ENCODE peak calls at places on chromosome 12, in six cellular contexts. One of them, this sample, is unnamed. For H3K4me1 and H3K9me3, the result is how much of the 10 kb centered on the place peaks cover.

GRCh38 chr12:68595246-68595645 is 15.5 kb upstream of the RAP1B start:
- DNase-seq in CD4-positive, CD25-positive, alpha-beta regulatory T cell: no peak
- DNase-seq in A549: no peak
- DNase-seq in small intestine: no peak
- DNase-seq in uterus: no peak
- DNase-seq in vagina: no peak
- DNase-seq in this sample: no peak

GRCh38 chr12:48969847-48970701 is 1.5 kb downstream of the WNT10B start:
- DNase-seq in CD4-positive, CD25-positive, alpha-beta regulatory T cell: peak
- DNase-seq in A549: no peak
- DNase-seq in small intestine: no peak
- DNase-seq in uterus: no peak
- DNase-seq in vagina: no peak
- DNase-seq in this sample: peak

GRCh38 chr12:125530876-125531275 is 465.6 kb downstream of the AACS start:
- DNase-seq in CD4-positive, CD25-positive, alpha-beta regulatory T cell: no peak
- DNase-seq in A549: no peak
- DNase-seq in small intestine: no peak
- DNase-seq in uterus: no peak
- DNase-seq in vagina: no peak
- DNase-seq in this sample: no peak

GRCh38 chr12:128747441-128747840 is 76.3 kb downstream of the SLC15A4 start:
- DNase-seq in CD4-positive, CD25-positive, alpha-beta regulatory T cell: no peak
- DNase-seq in A549: no peak
- DNase-seq in small intestine: no peak
- DNase-seq in uterus: no peak
- DNase-seq in vagina: no peak
- DNase-seq in this sample: no peak

GRCh38 chr12:9325513-9325912 is 117.3 kb upstream of the PZP start:
- DNase-seq in CD4-positive, CD25-positive, alpha-beta regulatory T cell: no peak
- DNase-seq in A549: no peak
- DNase-seq in small intestine: no peak
- DNase-seq in uterus: no peak
- DNase-seq in vagina: no peak
- DNase-seq in this sample: no peak

GRCh38 chr12:32305163-32305562 is 94.2 kb upstream of the FGD4 start:
- DNase-seq in CD4-positive, CD25-positive, alpha-beta regulatory T cell: peak
- DNase-seq in A549: peak
- DNase-seq in small intestine: peak
- DNase-seq in uterus: no peak
- DNase-seq in vagina: no peak
- DNase-seq in this sample: peak

GRCh38 chr12:70876952-70877351 is 43.6 kb downstream of the PTPRR start:
- DNase-seq in CD4-positive, CD25-positive, alpha-beta regulatory T cell: no peak
- DNase-seq in A549: no peak
- DNase-seq in small intestine: peak
- DNase-seq in uterus: no peak
- DNase-seq in vagina: no peak
- DNase-seq in this sample: no peak

GRCh38 chr12:3200032-3200617 is 122.9 kb downstream of the TSPAN9 start:
- DNase-seq in CD4-positive, CD25-positive, alpha-beta regulatory T cell: peak
- DNase-seq in A549: peak
- DNase-seq in small intestine: peak
- DNase-seq in uterus: no peak
- DNase-seq in vagina: no peak
- DNase-seq in this sample: no peak

GRCh38 chr12:82682851-82683261 is 3.9 kb upstream of the TMTC2 start:
- DNase-seq in CD4-positive, CD25-positive, alpha-beta regulatory T cell: no peak
- DNase-seq in A549: peak
- DNase-seq in small intestine: no peak
- DNase-seq in uterus: no peak
- DNase-seq in vagina: no peak
- DNase-seq in this sample: no peak

GRCh38 chr12:45590646-45591045 is 138.9 kb upstream of the ARID2 start:
- DNase-seq in CD4-positive, CD25-positive, alpha-beta regulatory T cell: no peak
- DNase-seq in A549: no peak
- DNase-seq in small intestine: no peak
- DNase-seq in uterus: no peak
- DNase-seq in vagina: no peak
- DNase-seq in this sample: no peak

GRCh38 chr12:115088328-115088994 is 404.5 kb upstream of the TBX3 start:
- DNase-seq in CD4-positive, CD25-positive, alpha-beta regulatory T cell: no peak
- DNase-seq in A549: no peak
- DNase-seq in small intestine: no peak
- DNase-seq in uterus: no peak
- DNase-seq in vagina: no peak
- DNase-seq in this sample: no peak

GRCh38 chr12:45192041-45192695 is 23.7 kb upstream of the ANO6 start:
- DNase-seq in CD4-positive, CD25-positive, alpha-beta regulatory T cell: peak
- DNase-seq in A549: peak
- DNase-seq in small intestine: peak
- DNase-seq in uterus: no peak
- DNase-seq in vagina: no peak
- DNase-seq in this sample: no peak

GRCh38 chr12:23945249-23945648 is 4.2 kb downstream of the SOX5 start:
- DNase-seq in CD4-positive, CD25-positive, alpha-beta regulatory T cell: no peak
- DNase-seq in A549: no peak
- DNase-seq in small intestine: no peak
- DNase-seq in uterus: no peak
- DNase-seq in vagina: no peak
- DNase-seq in this sample: no peak

GRCh38 chr12:107337354-107338095 is 244.2 kb upstream of the CRY1 start:
- DNase-seq in CD4-positive, CD25-positive, alpha-beta regulatory T cell: no peak
- DNase-seq in A549: peak
- DNase-seq in small intestine: no peak
- DNase-seq in uterus: no peak
- DNase-seq in vagina: no peak
- DNase-seq in this sample: no peak

GRCh38 chr12:19837543-19837942 is 398.3 kb downstream of the AEBP2 start:
- DNase-seq in CD4-positive, CD25-positive, alpha-beta regulatory T cell: no peak
- DNase-seq in A549: no peak
- DNase-seq in small intestine: no peak
- DNase-seq in uterus: no peak
- DNase-seq in vagina: no peak
- DNase-seq in this sample: no peak

GRCh38 chr12:78448692-78449091 is 415.9 kb upstream of the SYT1 start:
- DNase-seq in CD4-positive, CD25-positive, alpha-beta regulatory T cell: no peak
- DNase-seq in A549: no peak
- DNase-seq in small intestine: no peak
- DNase-seq in uterus: no peak
- DNase-seq in vagina: no peak
- DNase-seq in this sample: no peak

GRCh38 chr12:75483411-75483810 is 2.9 kb downstream of the GLIPR1 start:
- DNase-seq in CD4-positive, CD25-positive, alpha-beta regulatory T cell: no peak
- DNase-seq in A549: no peak
- DNase-seq in small intestine: no peak
- DNase-seq in uterus: no peak
- DNase-seq in vagina: no peak
- DNase-seq in this sample: no peak

GRCh38 chr12:2409656-2410265 is 357.0 kb downstream of the CACNA1C start:
- DNase-seq in CD4-positive, CD25-positive, alpha-beta regulatory T cell: no peak
- DNase-seq in A549: no peak
- DNase-seq in small intestine: no peak
- DNase-seq in uterus: no peak
- DNase-seq in vagina: no peak
- DNase-seq in this sample: no peak

GRCh38 chr12:114616081-114616480 is 67.9 kb downstream of the TBX3 start:
- DNase-seq in CD4-positive, CD25-positive, alpha-beta regulatory T cell: no peak
- DNase-seq in A549: no peak
- DNase-seq in small intestine: no peak
- DNase-seq in uterus: no peak
- DNase-seq in vagina: no peak
- DNase-seq in this sample: no peak

GRCh38 chr12:66449531-66449930 is 147.2 kb downstream of the HELB start:
- DNase-seq in CD4-positive, CD25-positive, alpha-beta regulatory T cell: no peak
- DNase-seq in A549: no peak
- DNase-seq in small intestine: no peak
- DNase-seq in uterus: no peak
- DNase-seq in vagina: no peak
- DNase-seq in this sample: no peak

DNA sequence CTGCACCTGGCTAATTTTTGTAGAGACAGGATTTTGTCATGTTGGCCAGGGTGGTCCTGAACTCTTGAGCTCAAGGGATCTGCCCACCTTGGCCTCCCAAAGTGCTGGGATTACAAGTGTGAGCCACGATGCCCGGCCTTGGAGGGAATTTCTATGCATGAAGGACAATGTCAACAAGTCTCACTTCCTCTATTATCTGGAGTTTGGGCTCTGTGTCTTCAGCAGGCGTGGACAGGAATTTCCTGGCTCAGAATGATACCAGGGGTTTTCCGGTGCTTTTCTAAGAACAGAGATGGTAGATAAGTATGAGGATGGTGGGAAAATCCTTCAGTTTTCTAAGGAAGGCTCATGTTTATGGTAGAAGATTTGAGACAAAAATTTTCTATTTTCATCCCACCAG is 75.0 kb upstream of the CCDC60 start:
- DNase-seq in CD4-positive, CD25-positive, alpha-beta regulatory T cell: no peak
- DNase-seq in A549: no peak
- DNase-seq in small intestine: no peak
- DNase-seq in uterus: no peak
- DNase-seq in vagina: no peak
- DNase-seq in this sample: no peak
- H3K4me1 ChIP-seq in CD4-positive, CD25-positive, alpha-beta regulatory T cell: under half
- H3K4me1 ChIP-seq in A549: under half
- H3K4me1 ChIP-seq in small intestine: under half
- H3K4me1 ChIP-seq in uterus: under half
- H3K4me1 ChIP-seq in vagina: under half
- H3K4me1 ChIP-seq in this sample: under half

GRCh38 chr12:57090456-57090855 is 1.5 kb downstream of the NAB2 start:
- DNase-seq in CD4-positive, CD25-positive, alpha-beta regulatory T cell: no peak
- DNase-seq in A549: no peak
- DNase-seq in small intestine: no peak
- DNase-seq in uterus: no peak
- DNase-seq in vagina: no peak
- DNase-seq in this sample: no peak
- H3K4me3 ChIP-seq in CD4-positive, CD25-positive, alpha-beta regulatory T cell: peak
- H3K4me3 ChIP-seq in A549: peak
- H3K4me3 ChIP-seq in small intestine: no peak
- H3K4me3 ChIP-seq in uterus: peak
- H3K4me3 ChIP-seq in vagina: peak
- H3K4me3 ChIP-seq in this sample: no peak

DNA sequence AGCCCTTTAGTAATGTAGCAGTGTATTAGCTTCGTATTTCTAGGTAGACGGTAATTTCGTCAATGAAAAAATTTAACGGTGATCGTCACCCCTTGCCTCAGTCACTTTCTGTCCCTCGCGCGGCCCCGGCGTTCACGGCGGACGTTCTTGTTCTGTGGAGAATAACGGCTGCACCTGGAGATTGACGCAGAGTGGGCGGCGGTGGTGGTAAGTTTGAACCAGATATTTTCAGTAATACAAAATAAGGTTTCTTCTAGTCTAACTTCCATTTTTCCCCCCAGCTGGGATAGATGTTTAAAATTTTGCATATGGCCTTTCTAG is 341 bp downstream of the ZNF10 start:
- DNase-seq in CD4-positive, CD25-positive, alpha-beta regulatory T cell: no peak
- DNase-seq in A549: no peak
- DNase-seq in small intestine: no peak
- DNase-seq in uterus: no peak
- DNase-seq in vagina: no peak
- DNase-seq in this sample: no peak
- H3K9me3 ChIP-seq in CD4-positive, CD25-positive, alpha-beta regulatory T cell: under half
- H3K9me3 ChIP-seq in A549: half or more
- H3K9me3 ChIP-seq in small intestine: under half
- H3K9me3 ChIP-seq in uterus: under half
- H3K9me3 ChIP-seq in vagina: under half
- H3K9me3 ChIP-seq in this sample: under half

GRCh38 chr12:18339633-18340032 is 78.3 kb downstream of the PIK3C2G start:
- DNase-seq in CD4-positive, CD25-positive, alpha-beta regulatory T cell: no peak
- DNase-seq in A549: no peak
- DNase-seq in small intestine: no peak
- DNase-seq in uterus: no peak
- DNase-seq in vagina: no peak
- DNase-seq in this sample: no peak
- H3K4me1 ChIP-seq in CD4-positive, CD25-positive, alpha-beta regulatory T cell: under half
- H3K4me1 ChIP-seq in A549: under half
- H3K4me1 ChIP-seq in small intestine: under half
- H3K4me1 ChIP-seq in uterus: under half
- H3K4me1 ChIP-seq in vagina: under half
- H3K4me1 ChIP-seq in this sample: under half

GRCh38 chr12:14257303-14257733 is 108.2 kb upstream of the ATF7IP start:
- DNase-seq in CD4-positive, CD25-positive, alpha-beta regulatory T cell: no peak
- DNase-seq in A549: no peak
- DNase-seq in small intestine: no peak
- DNase-seq in uterus: no peak
- DNase-seq in vagina: no peak
- DNase-seq in this sample: no peak
- H3K4me3 ChIP-seq in CD4-positive, CD25-positive, alpha-beta regulatory T cell: peak
- H3K4me3 ChIP-seq in A549: no peak
- H3K4me3 ChIP-seq in small intestine: no peak
- H3K4me3 ChIP-seq in uterus: no peak
- H3K4me3 ChIP-seq in vagina: peak
- H3K4me3 ChIP-seq in this sample: peak

GRCh38 chr12:130104596-130105253 is 57.5 kb upstream of the FZD10 start:
- DNase-seq in CD4-positive, CD25-positive, alpha-beta regulatory T cell: no peak
- DNase-seq in A549: no peak
- DNase-seq in small intestine: no peak
- DNase-seq in uterus: no peak
- DNase-seq in vagina: no peak
- DNase-seq in this sample: no peak

GRCh38 chr12:130104114-130104513 is 58.1 kb upstream of the FZD10 start:
- DNase-seq in CD4-positive, CD25-positive, alpha-beta regulatory T cell: no peak
- DNase-seq in A549: no peak
- DNase-seq in small intestine: no peak
- DNase-seq in uterus: no peak
- DNase-seq in vagina: no peak
- DNase-seq in this sample: no peak

GRCh38 chr12:130111965-130112496 is 50.2 kb upstream of the FZD10 start:
- DNase-seq in CD4-positive, CD25-positive, alpha-beta regulatory T cell: no peak
- DNase-seq in A549: no peak
- DNase-seq in small intestine: no peak
- DNase-seq in uterus: no peak
- DNase-seq in vagina: no peak
- DNase-seq in this sample: no peak

GRCh38 chr12:130110910-130111309 is 51.4 kb upstream of the FZD10 start:
- DNase-seq in CD4-positive, CD25-positive, alpha-beta regulatory T cell: no peak
- DNase-seq in A549: no peak
- DNase-seq in small intestine: no peak
- DNase-seq in uterus: no peak
- DNase-seq in vagina: no peak
- DNase-seq in this sample: no peak

GRCh38 chr12:130109062-130109945 is 53.0 kb upstream of the FZD10 start:
- DNase-seq in CD4-positive, CD25-positive, alpha-beta regulatory T cell: no peak
- DNase-seq in A549: no peak
- DNase-seq in small intestine: no peak
- DNase-seq in uterus: no peak
- DNase-seq in vagina: no peak
- DNase-seq in this sample: no peak
- H3K9me3 ChIP-seq in CD4-positive, CD25-positive, alpha-beta regulatory T cell: under half
- H3K9me3 ChIP-seq in A549: under half
- H3K9me3 ChIP-seq in small intestine: under half
- H3K9me3 ChIP-seq in uterus: under half
- H3K9me3 ChIP-seq in vagina: under half
- H3K9me3 ChIP-seq in this sample: under half